ENCODE peak calls at places on chromosomes 12 and 14, in eight cellular contexts. O is HT1080; I is amniotic epithelial cell; U is stimulated activated CD4-positive, alpha-beta T cell treated with anti-CD3 and anti-CD28 coated beads, Interleukin-15, amount 100 ng/mL, for 24 hours; P is adrenal gland; A is globus pallidus; H is GM04504; F is activated CD8-positive, alpha-beta memory T cell treated with anti-CD3 and anti-CD28 coated beads, Interleukin-2, amount 50 U/mL, for 48 hours. X is an unnamed sample.

GRCh38 chr12:102964872-102965271 is 7.4 kb downstream of the ASCL1 start:
- DNase-seq in O (no peak), I (no peak), U (peak; percentile 41), P (no peak), A (peak; percentile 21), H (no peak), F (no peak), X (no peak)

GRCh38 chr14:92556255-92556741 is 42.7 kb downstream of the RIN3 start:
- DNase-seq in O (no peak), I (no peak), U (no peak), P (no peak), A (no peak), H (no peak), F (no peak), X (no peak)

GRCh38 chr12:25056486-25057130 is 107.7 kb upstream of the BCAT1 start:
- DNase-seq in O (no peak), I (no peak), U (no peak), P (no peak), A (no peak), H (no peak), F (no peak), X (no peak)

GRCh38 chr12:69896653-69897381 is 71.8 kb downstream of the MYRFL start:
- DNase-seq in O (no peak), I (no peak), U (no peak), P (no peak), A (no peak), H (no peak), F (no peak), X (peak; percentile 46)

GRCh38 chr14:37601849-37602248 is 6.4 kb downstream of the TTC6 start:
- DNase-seq in O (no peak), I (no peak), U (no peak), P (no peak), A (no peak), H (no peak), F (no peak), X (no peak)

GRCh38 chr14:93085916-93086315 is 29.8 kb downstream of the ITPK1 start:
- DNase-seq in O (no peak), I (peak; percentile 49), U (no peak), P (no peak), A (no peak), H (no peak), F (no peak), X (no peak)

GRCh38 chr12:8697120-8697475 is 693 bp upstream of the RIMKLB start:
- DNase-seq in O (peak; percentile 41), I (peak; percentile 61), U (no peak), P (peak; percentile 36), A (no peak), H (no peak), F (no peak), X (no peak)

GRCh38 chr12:107983871-107984480 is 145.1 kb upstream of the WSCD2 start:
- DNase-seq in O (peak; percentile 8), I (no peak), U (no peak), P (no peak), A (no peak), H (no peak), F (no peak), X (no peak)

GRCh38 chr12:132392389-132393244 is 63.2 kb upstream of the GALNT9 start:
- DNase-seq in O (no peak), I (no peak), U (no peak), P (no peak), A (no peak), H (no peak), F (no peak), X (no peak)

GRCh38 chr12:82688619-82689018 is 1.9 kb downstream of the TMTC2 start:
- DNase-seq in O (no peak), I (no peak), U (no peak), P (no peak), A (peak; percentile 58), H (no peak), F (no peak), X (no peak)

GRCh38 chr14:22852940-22853767 is 16.8 kb downstream of the MMP14 start:
- DNase-seq in O (peak; percentile 92), I (peak; percentile 72), U (peak; percentile 94), P (peak; percentile 83), A (peak; percentile 79), H (peak; percentile 65), F (peak; percentile 100), X (peak; percentile 65)

GRCh38 chr12:86170051-86170450 is 86.1 kb downstream of the MGAT4C start:
- DNase-seq in O (no peak), I (peak; percentile 68), U (no peak), P (no peak), A (no peak), H (no peak), F (no peak), X (no peak)

GRCh38 chr12:80834724-80835123 is 103.0 kb downstream of the LIN7A start:
- DNase-seq in O (no peak), I (no peak), U (no peak), P (no peak), A (no peak), H (no peak), F (no peak), X (no peak)

GRCh38 chr14:74917200-74917543 is 5.9 kb downstream of the RPS6KL1 start:
- DNase-seq in O (no peak), I (no peak), U (no peak), P (no peak), A (no peak), H (no peak), F (no peak), X (no peak)

GRCh38 chr14:93081875-93082570 is 33.7 kb downstream of the ITPK1 start:
- DNase-seq in O (no peak), I (no peak), U (peak; percentile 31), P (no peak), A (no peak), H (no peak), F (peak; percentile 74), X (no peak)